ENCODE peak calls at places on chromosome 7, in four cellular contexts. One of them, this sample, is unnamed.

GRCh38 chr7:20932785-20933184 is 146.1 kb upstream of the SP8 start:
- DNase-seq in fibroblast of lung: no peak
- DNase-seq in activated T-cell treated with anti-CD3 and anti-CD28 coated beads for 1 hour: no peak
- DNase-seq in stimulated activated CD4-positive, alpha-beta T cell treated with anti-CD3 and anti-CD28 coated beads, Interleukin-12 subunit alpha, Interleukin-12 subunit beta, amount 100 ng/mL, for 4 hours: no peak
- DNase-seq in this sample: no peak

GRCh38 chr7:126177779-126178178 is 1075.0 kb downstream of the GRM8 start:
- DNase-seq in fibroblast of lung: no peak
- DNase-seq in activated T-cell treated with anti-CD3 and anti-CD28 coated beads for 1 hour: no peak
- DNase-seq in stimulated activated CD4-positive, alpha-beta T cell treated with anti-CD3 and anti-CD28 coated beads, Interleukin-12 subunit alpha, Interleukin-12 subunit beta, amount 100 ng/mL, for 4 hours: no peak
- DNase-seq in this sample: no peak

GRCh38 chr7:44103941-44104879 is at the start of gene AEBP1:
- DNase-seq in fibroblast of lung: peak; percentile 46
- DNase-seq in activated T-cell treated with anti-CD3 and anti-CD28 coated beads for 1 hour: no peak
- DNase-seq in stimulated activated CD4-positive, alpha-beta T cell treated with anti-CD3 and anti-CD28 coated beads, Interleukin-12 subunit alpha, Interleukin-12 subunit beta, amount 100 ng/mL, for 4 hours: peak; percentile 43
- DNase-seq in this sample: no peak

GRCh38 chr7:86013662-86014061 is 630.0 kb upstream of the GRM3 start:
- DNase-seq in fibroblast of lung: no peak
- DNase-seq in activated T-cell treated with anti-CD3 and anti-CD28 coated beads for 1 hour: no peak
- DNase-seq in stimulated activated CD4-positive, alpha-beta T cell treated with anti-CD3 and anti-CD28 coated beads, Interleukin-12 subunit alpha, Interleukin-12 subunit beta, amount 100 ng/mL, for 4 hours: no peak
- DNase-seq in this sample: no peak

GRCh38 chr7:9945882-9946281 is 1027.8 kb upstream of the PHF14 start:
- DNase-seq in fibroblast of lung: peak; percentile 24
- DNase-seq in activated T-cell treated with anti-CD3 and anti-CD28 coated beads for 1 hour: no peak
- DNase-seq in stimulated activated CD4-positive, alpha-beta T cell treated with anti-CD3 and anti-CD28 coated beads, Interleukin-12 subunit alpha, Interleukin-12 subunit beta, amount 100 ng/mL, for 4 hours: no peak
- DNase-seq in this sample: no peak

GRCh38 chr7:4144171-4144701 is 537.9 kb upstream of the FOXK1 start:
- DNase-seq in fibroblast of lung: no peak
- DNase-seq in activated T-cell treated with anti-CD3 and anti-CD28 coated beads for 1 hour: no peak
- DNase-seq in stimulated activated CD4-positive, alpha-beta T cell treated with anti-CD3 and anti-CD28 coated beads, Interleukin-12 subunit alpha, Interleukin-12 subunit beta, amount 100 ng/mL, for 4 hours: no peak
- DNase-seq in this sample: no peak

GRCh38 chr7:5053175-5053574 is 7.5 kb downstream of the RBAK start:
- DNase-seq in fibroblast of lung: no peak
- DNase-seq in activated T-cell treated with anti-CD3 and anti-CD28 coated beads for 1 hour: no peak
- DNase-seq in stimulated activated CD4-positive, alpha-beta T cell treated with anti-CD3 and anti-CD28 coated beads, Interleukin-12 subunit alpha, Interleukin-12 subunit beta, amount 100 ng/mL, for 4 hours: no peak
- DNase-seq in this sample: no peak

GRCh38 chr7:142797799-142798377 is 27.1 kb downstream of the PRSS2 start:
- DNase-seq in fibroblast of lung: peak; percentile 15
- DNase-seq in activated T-cell treated with anti-CD3 and anti-CD28 coated beads for 1 hour: no peak
- DNase-seq in stimulated activated CD4-positive, alpha-beta T cell treated with anti-CD3 and anti-CD28 coated beads, Interleukin-12 subunit alpha, Interleukin-12 subunit beta, amount 100 ng/mL, for 4 hours: no peak
- DNase-seq in this sample: no peak

GRCh38 chr7:106367018-106367420 is 82.2 kb upstream of the NAMPT start:
- DNase-seq in fibroblast of lung: peak; percentile 14
- DNase-seq in activated T-cell treated with anti-CD3 and anti-CD28 coated beads for 1 hour: no peak
- DNase-seq in stimulated activated CD4-positive, alpha-beta T cell treated with anti-CD3 and anti-CD28 coated beads, Interleukin-12 subunit alpha, Interleukin-12 subunit beta, amount 100 ng/mL, for 4 hours: no peak
- DNase-seq in this sample: no peak

GRCh38 chr7:43535810-43536585 is 46.9 kb upstream of the STK17A start:
- DNase-seq in fibroblast of lung: peak; percentile 96
- DNase-seq in activated T-cell treated with anti-CD3 and anti-CD28 coated beads for 1 hour: no peak
- DNase-seq in stimulated activated CD4-positive, alpha-beta T cell treated with anti-CD3 and anti-CD28 coated beads, Interleukin-12 subunit alpha, Interleukin-12 subunit beta, amount 100 ng/mL, for 4 hours: no peak
- DNase-seq in this sample: peak; percentile 21